ENCODE peak calls at places on chromosome 6, in seven cellular contexts. N is neural progenitor cell, Q is right atrium auricular region, T is esophagus muscularis mucosa, D is right lobe of liver, P is heart right ventricle, I is WTC11. X is an unnamed sample.

GRCh38 chr6:14228571-14228970 is 111.0 kb downstream of the CD83 start:
- DNase-seq in N (no peak), Q (no peak), T (no peak), D (no peak), P (no peak), I (no peak), X (no peak)

GRCh38 chr6:72649032-72649984 is 27.4 kb downstream of the KCNQ5 start:
- DNase-seq in N (no peak), Q (no peak), T (no peak), D (no peak), P (no peak), I (no peak), X (no peak)

GRCh38 chr6:152089992-152090391 is 282.5 kb downstream of the ESR1 start:
- DNase-seq in N (no peak), Q (no peak), T (no peak), D (no peak), P (peak; percentile 11), I (no peak), X (no peak)

GRCh38 chr6:136979206-136979605 is 57.1 kb downstream of the SLC35D3 start:
- DNase-seq in N (no peak), Q (no peak), T (peak; percentile 85), D (no peak), P (no peak), I (no peak), X (no peak)

GRCh38 chr6:42013134-42013516 is 37.2 kb upstream of the TAF8 start:
- DNase-seq in N (no peak), Q (no peak), T (no peak), D (no peak), P (no peak), I (no peak), X (no peak)

GRCh38 chr6:30100585-30101422 is 12.1 kb downstream of the TRIM31 start:
- DNase-seq in N (peak; percentile 54), Q (no peak), T (no peak), D (peak; percentile 53), P (peak; percentile 40), I (peak; percentile 56), X (no peak)

GRCh38 chr6:6639572-6639971 is 51.1 kb downstream of the LY86 start:
- DNase-seq in N (no peak), Q (no peak), T (no peak), D (no peak), P (no peak), I (no peak), X (no peak)

GRCh38 chr6:47780510-47781356 is 1.1 kb upstream of the OPN5 start:
- DNase-seq in N (peak; percentile 66), Q (no peak), T (no peak), D (no peak), P (no peak), I (no peak), X (no peak)

GRCh38 chr6:149477544-149477943 is 7.3 kb downstream of the ZC3H12D start:
- DNase-seq in N (no peak), Q (no peak), T (no peak), D (no peak), P (no peak), I (no peak), X (peak; percentile 36)

GRCh38 chr6:24566020-24566752 is 71.4 kb downstream of the ALDH5A1 start:
- DNase-seq in N (no peak), Q (no peak), T (no peak), D (no peak), P (no peak), I (no peak), X (no peak)

GRCh38 chr6:149306967-149307366 is 10.5 kb upstream of the TAB2 start:
- DNase-seq in N (no peak), Q (no peak), T (no peak), D (no peak), P (no peak), I (no peak), X (no peak)

GRCh38 chr6:42147138-42147562 is 4.7 kb upstream of the C6orf132 start:
- DNase-seq in N (no peak), Q (no peak), T (no peak), D (no peak), P (no peak), I (no peak), X (no peak)

GRCh38 chr6:163331245-163331644 is 83.3 kb upstream of the QKI start:
- DNase-seq in N (no peak), Q (no peak), T (no peak), D (no peak), P (no peak), I (no peak), X (no peak)

GRCh38 chr6:67640462-67640861 is 994.6 kb upstream of the ADGRB3 start:
- DNase-seq in N (no peak), Q (no peak), T (no peak), D (no peak), P (no peak), I (no peak), X (no peak)

GRCh38 chr6:149094934-149095341 is 222.6 kb upstream of the TAB2 start:
- DNase-seq in N (no peak), Q (no peak), T (no peak), D (no peak), P (no peak), I (no peak), X (no peak)

GRCh38 chr6:107607109-107607508 is 117.2 kb downstream of the SOBP start:
- DNase-seq in N (no peak), Q (no peak), T (no peak), D (no peak), P (peak; percentile 38), I (no peak), X (no peak)
- TF ChIP-seq CTCF in N (no peak), Q (no peak), T (no peak), D (no peak), P (peak; percentile 42), I (no peak), X (no peak)

DNA sequence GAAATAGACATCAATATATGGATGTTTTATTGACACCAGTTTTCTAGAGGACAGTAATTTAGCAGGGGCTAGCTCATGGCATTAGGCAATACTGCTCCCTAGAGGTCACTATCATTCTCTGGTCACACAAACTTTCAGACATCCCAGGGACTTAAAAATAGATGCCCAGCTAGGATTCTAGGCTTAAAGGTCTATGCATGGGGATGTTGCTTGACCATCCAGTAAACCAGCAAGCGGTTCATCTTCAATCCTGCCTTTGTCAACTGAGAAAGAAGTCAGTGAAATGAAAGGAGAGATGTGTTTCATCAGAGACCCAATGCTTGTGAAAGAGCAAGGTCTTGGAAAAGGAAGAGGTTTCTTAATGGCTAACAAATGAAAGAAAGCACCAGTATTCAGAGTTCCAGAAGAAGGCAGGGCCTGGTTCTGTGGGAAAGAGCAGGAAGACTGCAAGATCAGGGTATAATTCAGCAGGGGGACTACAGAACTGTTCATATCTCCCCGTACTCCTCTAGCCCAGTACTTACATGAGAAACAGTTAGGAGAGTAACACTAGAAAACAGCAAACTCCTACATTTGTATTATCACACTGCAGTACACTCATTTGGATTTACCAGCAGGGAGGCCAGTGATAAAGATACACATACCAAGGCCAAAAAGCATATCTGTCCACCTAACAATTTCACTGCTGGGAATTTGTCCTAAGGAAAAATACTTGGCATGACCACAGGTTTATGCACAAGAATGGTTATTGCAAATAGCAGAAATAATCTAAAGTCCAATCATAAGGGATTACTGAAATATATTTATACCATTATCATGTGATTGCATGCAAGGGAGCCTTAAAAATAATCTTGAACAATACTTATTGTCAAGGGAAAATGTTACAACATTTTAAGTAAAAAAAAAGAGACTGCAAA is 151.4 kb upstream of the LAMA2 start:
- DNase-seq in N (peak; percentile 67), Q (no peak), T (no peak), D (no peak), P (no peak), I (no peak), X (no peak)
- TF ChIP-seq CTCF in N (peak; percentile 78), Q (peak; percentile 19), T (no peak), D (peak; percentile 60), P (peak; percentile 72), I (peak; percentile 39), X (peak; percentile 78)

DNA sequence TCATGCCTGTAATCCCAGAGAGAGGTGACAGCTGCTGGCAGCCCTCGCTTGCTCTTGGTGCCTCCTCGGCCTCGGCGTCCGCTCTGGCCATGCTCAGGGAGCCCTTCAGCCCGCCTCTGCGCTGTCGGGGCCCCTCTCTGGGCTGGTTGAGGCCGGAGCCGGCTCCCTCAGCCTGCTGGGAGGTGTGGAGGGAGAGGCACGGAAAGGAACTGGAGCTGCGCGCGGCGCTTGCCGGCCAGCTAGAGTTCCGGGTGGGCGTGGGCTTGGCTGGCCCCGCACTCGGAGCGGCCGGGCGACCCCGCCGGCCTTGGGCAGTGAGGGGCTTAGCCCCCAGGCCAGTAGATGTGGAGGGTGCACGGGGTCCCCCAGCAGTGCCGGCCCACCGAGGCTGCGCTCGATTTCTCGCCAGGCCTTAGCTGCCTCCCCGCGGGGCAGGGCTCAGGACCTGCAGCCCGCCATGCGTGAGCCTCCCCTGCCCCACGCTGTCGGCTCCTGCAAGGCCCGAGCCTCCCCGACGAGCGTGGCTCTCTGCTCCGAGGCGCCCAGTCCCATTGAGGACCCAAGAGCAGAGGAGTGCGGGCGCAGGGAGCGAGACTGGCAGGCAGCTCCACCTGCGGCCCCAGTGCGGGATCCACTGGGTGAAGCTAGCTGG is 34.6 kb downstream of the C6orf52 start:
- DNase-seq in N (peak; percentile 39), Q (no peak), T (no peak), D (no peak), P (peak; percentile 20), I (peak; percentile 46), X (no peak)
- TF ChIP-seq CTCF in N (no peak), Q (no peak), T (no peak), D (no peak), P (no peak), I (no peak), X (no peak)

GRCh38 chr6:158595223-158595622 is 35.3 kb downstream of the TMEM181 start:
- DNase-seq in N (no peak), Q (no peak), T (no peak), D (no peak), P (no peak), I (no peak), X (no peak)
- TF ChIP-seq CTCF in N (no peak), Q (no peak), T (no peak), D (peak; percentile 20), P (no peak), I (no peak), X (no peak)

GRCh38 chr6:95078457-95078856 is 498.9 kb upstream of the MANEA start:
- DNase-seq in N (no peak), Q (no peak), T (no peak), D (no peak), P (no peak), I (no peak), X (no peak)
- TF ChIP-seq CTCF in N (peak; percentile 27), Q (no peak), T (no peak), D (no peak), P (no peak), I (no peak), X (no peak)

DNA sequence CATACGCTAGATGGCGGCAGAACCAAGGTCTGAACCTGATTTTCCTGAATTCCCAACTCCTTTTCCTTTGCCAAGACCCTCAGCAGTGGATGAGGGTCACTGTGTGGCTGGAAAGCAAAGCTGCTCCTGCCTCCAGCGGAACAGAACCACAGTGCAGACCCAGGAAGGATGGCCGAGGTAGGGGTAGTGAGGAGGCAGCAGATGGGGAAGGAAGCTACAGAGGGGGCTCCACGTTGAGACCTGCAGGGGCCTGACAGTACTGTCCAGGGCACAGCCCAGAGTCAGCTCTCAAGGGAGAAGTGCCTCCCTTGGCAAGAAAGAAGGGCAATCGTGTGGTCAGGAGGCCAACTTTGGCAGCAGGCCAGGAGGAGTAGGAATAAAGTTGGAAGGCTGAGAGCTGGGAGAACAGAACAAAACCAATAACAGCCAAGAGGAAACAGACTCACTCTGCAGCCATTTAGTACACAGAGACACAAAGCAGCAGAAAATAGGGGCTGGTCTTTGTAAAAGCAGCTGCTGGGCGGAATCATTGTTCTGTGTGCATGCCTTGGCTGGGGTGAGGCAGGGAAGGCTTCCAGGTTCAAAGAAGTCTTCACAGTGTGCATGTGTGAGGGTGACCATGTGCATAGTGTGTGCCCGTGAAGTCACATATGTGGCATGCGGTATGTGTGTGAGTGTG is 3.1 kb downstream of the GABRR2 start:
- DNase-seq in N (peak; percentile 83), Q (peak; percentile 67), T (no peak), D (no peak), P (peak; percentile 55), I (peak; percentile 70), X (no peak)
- TF ChIP-seq CTCF in N (peak; percentile 78), Q (no peak), T (peak; percentile 9), D (no peak), P (peak; percentile 78), I (peak; percentile 8), X (peak; percentile 57)